ENCODE peak calls at places on chromosomes 6 and 20, in four cellular contexts. O is nephron progenitor cell, C is mucosa of gallbladder, Y is colonic mucosa. A is an unnamed sample.

GRCh38 chr20:21702553-21703467 is 2.7 kb upstream of the PAX1 start:
- DNase-seq in O (peak; percentile 96), Y (peak; percentile 49), C (peak; percentile 16), A (no peak)

GRCh38 chr20:21534453-21534852 is 20.6 kb upstream of the NKX2-2 start:
- DNase-seq in Y (no peak), O (no peak), C (no peak), A (no peak)

GRCh38 chr20:50387996-50388332 is 122.2 kb upstream of the PTPN1 start:
- DNase-seq in Y (no peak), C (no peak), O (no peak), A (no peak)

GRCh38 chr6:43455034-43455747 is at the start of gene DLK2:
- DNase-seq in O (peak; percentile 52), C (no peak), Y (no peak), A (no peak)

GRCh38 chr6:111920581-111920980 is 47.3 kb upstream of the FYN start:
- DNase-seq in C (no peak), Y (no peak), O (no peak), A (no peak)

GRCh38 chr6:88705601-88706000 is 257.8 kb downstream of the RNGTT start:
- DNase-seq in C (no peak), Y (no peak), O (no peak), A (no peak)

GRCh38 chr6:141158740-141159139 is 974.0 kb upstream of the GJE1 start:
- DNase-seq in Y (no peak), O (no peak), C (no peak), A (no peak)

GRCh38 chr6:24131751-24132150 is 5.7 kb downstream of the NRSN1 start:
- DNase-seq in Y (no peak), C (no peak), O (no peak), A (no peak)

GRCh38 chr6:153484056-153484455 is 353.0 kb upstream of the RGS17 start:
- DNase-seq in O (no peak), Y (no peak), C (no peak), A (no peak)

GRCh38 chr6:47132724-47133123 is 90.6 kb upstream of the ADGRF1 start:
- DNase-seq in Y (no peak), O (no peak), C (no peak), A (no peak)

GRCh38 chr6:135282425-135282824 is 101.3 kb downstream of the MYB start:
- DNase-seq in Y (no peak), O (no peak), C (no peak), A (no peak)

GRCh38 chr6:110475255-110475654 is 1.2 kb downstream of the SLC22A16 start:
- DNase-seq in Y (no peak), C (no peak), O (no peak), A (peak; percentile 79)

GRCh38 chr6:142530566-142530965 is 228.8 kb downstream of the ADGRG6 start:
- DNase-seq in O (no peak), C (no peak), Y (no peak), A (no peak)

GRCh38 chr6:116779569-116780164 is 14.1 kb upstream of the FAM162B start:
- DNase-seq in Y (no peak), O (peak; percentile 9), C (no peak), A (no peak)

A was measured in CD14-positive monocyte.